ENCODE peak calls at places on chromosomes 2 and 18, in six cellular contexts. I is aorta; P is neural crest cell; N is endothelial cell; M is CD8-positive, alpha-beta T cell; Y is LNCaP clone FGC. L is an unnamed sample.

GRCh38 chr2:237700583-237701032 is 73.2 kb downstream of the LRRFIP1 start:
- DNase-seq in Y (no peak), P (no peak), N (no peak), I (peak), M (peak), L (peak)

GRCh38 chr2:88281302-88282217 is 111.4 kb downstream of the THNSL2 start:
- DNase-seq in Y (no peak), N (no peak), M (no peak), I (no peak), P (no peak), L (peak)

GRCh38 chr2:241506793-241507429 is 1.5 kb downstream of the STK25 start:
- DNase-seq in I (no peak), N (peak), M (no peak), Y (no peak), P (no peak), L (no peak)

GRCh38 chr18:79919089-79919488 is 32.4 kb downstream of the SLC66A2 start:
- DNase-seq in P (no peak), M (no peak), Y (no peak), I (peak), N (peak), L (peak)

GRCh38 chr2:223003191-223003590 is 48.8 kb upstream of the KCNE4 start:
- DNase-seq in P (no peak), I (no peak), N (no peak), M (no peak), Y (no peak), L (no peak)

GRCh38 chr2:3751281-3751680 is 47.9 kb downstream of the DCDC2C start:
- DNase-seq in P (no peak), M (no peak), Y (no peak), N (no peak), I (no peak), L (peak)

GRCh38 chr2:183840061-183840584 is 715.9 kb downstream of the NUP35 start:
- DNase-seq in N (no peak), M (no peak), P (no peak), Y (no peak), I (no peak), L (no peak)

GRCh38 chr2:139864821-139865302 is 1084.7 kb upstream of the NXPH2 start:
- DNase-seq in Y (no peak), P (no peak), N (no peak), I (no peak), M (no peak), L (no peak)

GRCh38 chr2:189467593-189467992 is 26.3 kb downstream of the WDR75 start:
- DNase-seq in Y (no peak), M (no peak), N (no peak), P (no peak), I (no peak), L (no peak)

GRCh38 chr2:219344756-219345458 is 12.4 kb upstream of the RESP18 start:
- DNase-seq in N (no peak), P (no peak), M (no peak), I (peak), Y (no peak), L (no peak)

GRCh38 chr18:76943542-76944339 is 121.4 kb downstream of the ZNF236 start:
- DNase-seq in N (no peak), P (no peak), I (no peak), Y (no peak), M (no peak), L (no peak)

GRCh38 chr18:57107141-57107832 is 39.6 kb upstream of the BOD1L2 start:
- DNase-seq in I (no peak), N (peak), P (peak), Y (peak), M (no peak), L (no peak)

GRCh38 chr18:63994783-63995399 is 25.0 kb downstream of the SERPINB8 start:
- DNase-seq in P (peak), Y (no peak), N (peak), M (peak), I (peak), L (peak)

GRCh38 chr2:225462945-225463344 is 63.4 kb downstream of the NYAP2 start:
- DNase-seq in P (no peak), N (no peak), M (no peak), Y (no peak), I (no peak), L (no peak)

GRCh38 chr2:118312963-118313756 is 224.9 kb downstream of the INSIG2 start:
- DNase-seq in I (no peak), Y (no peak), M (no peak), N (no peak), P (no peak), L (peak)

GRCh38 chr2:191666733-191667132 is 11.2 kb upstream of the NABP1 start:
- DNase-seq in Y (no peak), N (no peak), P (no peak), M (no peak), I (no peak), L (peak)

GRCh38 chr2:81495556-81495955 is 1191.0 kb upstream of the LRRTM1 start:
- DNase-seq in P (no peak), I (no peak), Y (peak), M (no peak), N (no peak), L (no peak)